ENCODE peak calls at places on chromosomes 2 and 18, in six cellular contexts. I, H, N, O, Q and T are unnamed samples.

GRCh38 chr18:3088444-3088843 is 75.5 kb upstream of the LPIN2 start:
- DNase-seq in I (no peak), H (no peak), N (no peak), O (no peak), Q (peak; percentile 24), T (no peak)

GRCh38 chr18:36851202-36851590 is 22.3 kb downstream of the KIAA1328 start:
- DNase-seq in I (no peak), H (no peak), N (no peak), O (no peak), Q (no peak), T (no peak)

GRCh38 chr18:23929362-23929940 is 85.1 kb upstream of the TTC39C start:
- DNase-seq in I (no peak), H (no peak), N (no peak), O (no peak), Q (no peak), T (no peak)

GRCh38 chr2:176817061-176817565 is 395.5 kb upstream of the HNRNPA3 start:
- DNase-seq in I (no peak), H (peak; percentile 61), N (no peak), O (no peak), Q (no peak), T (no peak)

GRCh38 chr2:40204268-40204667 is 247.6 kb downstream of the SLC8A1 start:
- DNase-seq in I (no peak), H (no peak), N (no peak), O (no peak), Q (peak; percentile 25), T (no peak)

GRCh38 chr2:68284896-68285295 is 32.6 kb upstream of the PPP3R1 start:
- DNase-seq in I (no peak), H (no peak), N (no peak), O (no peak), Q (peak; percentile 69), T (no peak)

GRCh38 chr2:21098294-21098693 is 25.5 kb upstream of the TDRD15 start:
- DNase-seq in I (no peak), H (no peak), N (no peak), O (no peak), Q (no peak), T (no peak)

GRCh38 chr2:20421336-20421987 is 25.4 kb upstream of the RHOB start:
- DNase-seq in I (no peak), H (no peak), N (no peak), O (no peak), Q (no peak), T (no peak)

GRCh38 chr2:1751768-1752725 is 7.7 kb upstream of the PXDN start:
- DNase-seq in I (no peak), H (no peak), N (no peak), O (no peak), Q (no peak), T (no peak)

GRCh38 chr2:32715981-32716380 is 88.1 kb downstream of the TTC27 start:
- DNase-seq in I (no peak), H (no peak), N (no peak), O (no peak), Q (peak; percentile 42), T (no peak)

GRCh38 chr2:100730290-100730868 is 89.6 kb upstream of the NPAS2 start:
- DNase-seq in I (peak; percentile 38), H (peak; percentile 72), N (no peak), O (peak; percentile 61), Q (peak; percentile 92), T (no peak)

GRCh38 chr2:94984964-94985575 is 40.4 kb upstream of the MAL start:
- DNase-seq in I (no peak), H (no peak), N (no peak), O (no peak), Q (no peak), T (no peak)

GRCh38 chr2:168849610-168850009 is 40.6 kb downstream of the SPC25 start:
- DNase-seq in I (no peak), H (peak; percentile 41), N (no peak), O (no peak), Q (peak; percentile 59), T (no peak)

GRCh38 chr2:159936471-159936870 is 125.9 kb downstream of the PLA2R1 start:
- DNase-seq in I (peak; percentile 14), H (no peak), N (no peak), O (no peak), Q (no peak), T (no peak)

GRCh38 chr18:51559902-51560287 is 362.4 kb upstream of the MEX3C start:
- DNase-seq in I (no peak), H (no peak), N (no peak), O (no peak), Q (no peak), T (no peak)
- TF ChIP-seq CTCF in I (peak; percentile 14), H (no peak), N (no peak), O (no peak), Q (no peak), T (no peak)

GRCh38 chr18:73948497-73948896 is 199.1 kb downstream of the FBXO15 start:
- DNase-seq in I (no peak), H (no peak), N (no peak), O (no peak), Q (peak; percentile 3), T (no peak)

GRCh38 chr18:73947180-73947989 is 200.2 kb downstream of the FBXO15 start:
- DNase-seq in I (no peak), H (no peak), N (no peak), O (no peak), Q (no peak), T (no peak)

GRCh38 chr18:73952296-73952946 is 195.2 kb downstream of the FBXO15 start:
- DNase-seq in I (no peak), H (no peak), N (no peak), O (no peak), Q (no peak), T (no peak)

GRCh38 chr18:73954267-73954666 is 193.4 kb downstream of the FBXO15 start:
- DNase-seq in I (no peak), H (no peak), N (peak; percentile 20), O (no peak), Q (no peak), T (no peak)

DNA sequence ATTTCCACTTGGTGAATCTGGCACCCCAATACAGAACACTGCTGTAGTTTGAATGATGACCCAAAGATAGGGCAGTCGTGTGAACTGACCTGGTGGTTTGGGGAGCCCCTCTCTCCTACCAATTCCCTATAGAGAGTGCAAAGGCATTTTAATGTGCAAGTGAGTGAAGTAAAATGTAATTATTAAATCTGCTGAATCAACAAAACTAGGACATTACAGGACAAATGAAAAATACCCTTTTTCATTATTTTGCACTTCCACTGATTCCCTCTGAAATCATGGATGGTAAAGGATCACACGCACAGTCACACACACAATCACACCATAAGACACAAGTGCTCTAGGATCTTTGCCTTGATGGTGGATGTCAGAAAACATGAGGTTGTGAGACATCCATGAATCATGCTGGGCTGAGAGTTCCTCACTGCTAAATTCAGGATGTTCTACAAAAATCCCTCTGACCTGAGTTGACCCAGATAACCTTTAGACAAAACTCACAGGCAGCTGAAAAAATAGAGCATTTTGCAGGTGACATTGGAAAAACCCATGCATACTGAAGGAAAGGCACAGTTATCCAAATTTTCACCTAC is 197.4 kb downstream of the FBXO15 start:
- DNase-seq in I (no peak), H (no peak), N (no peak), O (no peak), Q (no peak), T (no peak)
- TF ChIP-seq CTCF in I (no peak), H (no peak), N (no peak), O (no peak), Q (no peak), T (no peak)

GRCh38 chr2:5915926-5916325 is 223.7 kb downstream of the SOX11 start:
- DNase-seq in I (no peak), H (peak; percentile 69), N (no peak), O (no peak), Q (no peak), T (no peak)
- TF ChIP-seq CTCF in I (peak; percentile 10), H (peak; percentile 76), N (no peak), O (peak; percentile 44), Q (peak; percentile 9), T (peak; percentile 39)

GRCh38 chr2:205261631-205262030 is 420.7 kb upstream of the NRP2 start:
- DNase-seq in I (no peak), H (no peak), N (no peak), O (no peak), Q (no peak), T (no peak)
- TF ChIP-seq CTCF in I (no peak), H (no peak), N (no peak), O (no peak), Q (no peak), T (no peak)